ENCODE peak calls at places on chromosomes 11 and 22, in ten cellular contexts. One of them, this sample, is unnamed.

GRCh38 chr11:126059238-126059761 is 3.4 kb downstream of the CDON start:
- DNase-seq in hepatic stellate cell: no peak
- DNase-seq in EL: no peak
- DNase-seq in caudate nucleus: no peak
- DNase-seq in endodermal cell: no peak
- DNase-seq in fibroblast of the conjunctiva: no peak
- DNase-seq in AG09319: no peak
- DNase-seq in activated CD8-positive, alpha-beta memory T cell treated with anti-CD3 and anti-CD28 coated beads for 24 hours: no peak
- DNase-seq in GM03348: no peak
- DNase-seq in left colon: no peak
- DNase-seq in this sample: no peak

GRCh38 chr11:12840871-12841516 is 166.8 kb downstream of the TEAD1 start:
- DNase-seq in AG09319: no peak
- DNase-seq in endodermal cell: peak; percentile 50
- DNase-seq in activated CD8-positive, alpha-beta memory T cell treated with anti-CD3 and anti-CD28 coated beads for 24 hours: no peak
- DNase-seq in left colon: no peak
- DNase-seq in hepatic stellate cell: no peak
- DNase-seq in fibroblast of the conjunctiva: no peak
- DNase-seq in caudate nucleus: no peak
- DNase-seq in EL: peak; percentile 61
- DNase-seq in GM03348: no peak
- DNase-seq in this sample: no peak

GRCh38 chr11:38950882-38951281 is 2352.8 kb upstream of the RAG2 start:
- DNase-seq in GM03348: no peak
- DNase-seq in activated CD8-positive, alpha-beta memory T cell treated with anti-CD3 and anti-CD28 coated beads for 24 hours: no peak
- DNase-seq in AG09319: no peak
- DNase-seq in endodermal cell: no peak
- DNase-seq in caudate nucleus: no peak
- DNase-seq in EL: peak; percentile 26
- DNase-seq in left colon: no peak
- DNase-seq in fibroblast of the conjunctiva: no peak
- DNase-seq in hepatic stellate cell: no peak
- DNase-seq in this sample: peak; percentile 24

GRCh38 chr11:34174411-34175041 is 69.1 kb downstream of the NAT10 start:
- DNase-seq in EL: peak; percentile 73
- DNase-seq in hepatic stellate cell: peak; percentile 86
- DNase-seq in GM03348: peak; percentile 95
- DNase-seq in activated CD8-positive, alpha-beta memory T cell treated with anti-CD3 and anti-CD28 coated beads for 24 hours: peak; percentile 92
- DNase-seq in endodermal cell: peak; percentile 96
- DNase-seq in caudate nucleus: peak; percentile 25
- DNase-seq in left colon: peak; percentile 68
- DNase-seq in AG09319: no peak
- DNase-seq in fibroblast of the conjunctiva: peak; percentile 47
- DNase-seq in this sample: peak; percentile 56

GRCh38 chr22:41713004-41713403 is 13.7 kb downstream of the MEI1 start:
- DNase-seq in endodermal cell: no peak
- DNase-seq in GM03348: no peak
- DNase-seq in hepatic stellate cell: no peak
- DNase-seq in EL: no peak
- DNase-seq in caudate nucleus: no peak
- DNase-seq in activated CD8-positive, alpha-beta memory T cell treated with anti-CD3 and anti-CD28 coated beads for 24 hours: no peak
- DNase-seq in fibroblast of the conjunctiva: no peak
- DNase-seq in left colon: no peak
- DNase-seq in AG09319: no peak
- DNase-seq in this sample: no peak

GRCh38 chr22:43338766-43339345 is 4.3 kb downstream of the SCUBE1 start:
- DNase-seq in AG09319: no peak
- DNase-seq in hepatic stellate cell: no peak
- DNase-seq in caudate nucleus: no peak
- DNase-seq in left colon: no peak
- DNase-seq in EL: no peak
- DNase-seq in endodermal cell: no peak
- DNase-seq in fibroblast of the conjunctiva: no peak
- DNase-seq in GM03348: no peak
- DNase-seq in activated CD8-positive, alpha-beta memory T cell treated with anti-CD3 and anti-CD28 coated beads for 24 hours: no peak
- DNase-seq in this sample: no peak

GRCh38 chr11:64850979-64851567 is 6.6 kb upstream of the CDC42BPG start:
- DNase-seq in activated CD8-positive, alpha-beta memory T cell treated with anti-CD3 and anti-CD28 coated beads for 24 hours: no peak
- DNase-seq in left colon: no peak
- DNase-seq in endodermal cell: peak; percentile 80
- DNase-seq in fibroblast of the conjunctiva: no peak
- DNase-seq in AG09319: no peak
- DNase-seq in GM03348: peak; percentile 39
- DNase-seq in caudate nucleus: no peak
- DNase-seq in hepatic stellate cell: no peak
- DNase-seq in EL: peak; percentile 70
- DNase-seq in this sample: peak; percentile 50

GRCh38 chr11:102416974-102417373 is 35.6 kb downstream of the TMEM123 start:
- DNase-seq in caudate nucleus: no peak
- DNase-seq in fibroblast of the conjunctiva: no peak
- DNase-seq in left colon: no peak
- DNase-seq in AG09319: no peak
- DNase-seq in endodermal cell: no peak
- DNase-seq in GM03348: no peak
- DNase-seq in EL: no peak
- DNase-seq in hepatic stellate cell: no peak
- DNase-seq in activated CD8-positive, alpha-beta memory T cell treated with anti-CD3 and anti-CD28 coated beads for 24 hours: no peak
- DNase-seq in this sample: no peak

GRCh38 chr11:26649884-26650283 is 72.0 kb downstream of the SLC5A12 start:
- DNase-seq in AG09319: peak; percentile 38
- DNase-seq in caudate nucleus: no peak
- DNase-seq in fibroblast of the conjunctiva: peak; percentile 78
- DNase-seq in EL: peak; percentile 61
- DNase-seq in activated CD8-positive, alpha-beta memory T cell treated with anti-CD3 and anti-CD28 coated beads for 24 hours: no peak
- DNase-seq in left colon: peak; percentile 56
- DNase-seq in GM03348: peak; percentile 71
- DNase-seq in endodermal cell: peak; percentile 88
- DNase-seq in hepatic stellate cell: peak; percentile 8
- DNase-seq in this sample: peak; percentile 55

GRCh38 chr11:107741044-107741823 is 29.4 kb upstream of the SLN start:
- DNase-seq in AG09319: no peak
- DNase-seq in activated CD8-positive, alpha-beta memory T cell treated with anti-CD3 and anti-CD28 coated beads for 24 hours: no peak
- DNase-seq in GM03348: peak; percentile 23
- DNase-seq in caudate nucleus: no peak
- DNase-seq in EL: peak; percentile 21
- DNase-seq in fibroblast of the conjunctiva: peak; percentile 18
- DNase-seq in endodermal cell: peak; percentile 72
- DNase-seq in hepatic stellate cell: no peak
- DNase-seq in left colon: no peak
- DNase-seq in this sample: no peak

GRCh38 chr11:1574256-1575242 is 2.5 kb upstream of the DUSP8 start:
- DNase-seq in left colon: peak; percentile 73
- DNase-seq in EL: peak; percentile 43
- DNase-seq in fibroblast of the conjunctiva: no peak
- DNase-seq in hepatic stellate cell: peak; percentile 70
- DNase-seq in endodermal cell: peak; percentile 86
- DNase-seq in AG09319: no peak
- DNase-seq in caudate nucleus: no peak
- DNase-seq in activated CD8-positive, alpha-beta memory T cell treated with anti-CD3 and anti-CD28 coated beads for 24 hours: peak; percentile 85
- DNase-seq in GM03348: peak; percentile 90
- DNase-seq in this sample: peak; percentile 49

GRCh38 chr11:112255075-112255739 is 5.5 kb downstream of the PLET1 start:
- DNase-seq in EL: peak; percentile 68
- DNase-seq in AG09319: no peak
- DNase-seq in activated CD8-positive, alpha-beta memory T cell treated with anti-CD3 and anti-CD28 coated beads for 24 hours: no peak
- DNase-seq in caudate nucleus: no peak
- DNase-seq in endodermal cell: no peak
- DNase-seq in hepatic stellate cell: no peak
- DNase-seq in fibroblast of the conjunctiva: peak; percentile 23
- DNase-seq in GM03348: peak; percentile 49
- DNase-seq in left colon: no peak
- DNase-seq in this sample: peak; percentile 89

GRCh38 chr11:44343778-44344424 is 34.0 kb upstream of the ALX4 start:
- DNase-seq in caudate nucleus: no peak
- DNase-seq in left colon: no peak
- DNase-seq in activated CD8-positive, alpha-beta memory T cell treated with anti-CD3 and anti-CD28 coated beads for 24 hours: no peak
- DNase-seq in fibroblast of the conjunctiva: no peak
- DNase-seq in GM03348: no peak
- DNase-seq in EL: no peak
- DNase-seq in AG09319: no peak
- DNase-seq in endodermal cell: no peak
- DNase-seq in hepatic stellate cell: no peak
- DNase-seq in this sample: no peak

GRCh38 chr22:44091021-44091721 is 67.1 kb downstream of the PARVB start:
- DNase-seq in endodermal cell: no peak
- DNase-seq in GM03348: peak; percentile 26
- DNase-seq in hepatic stellate cell: peak; percentile 40
- DNase-seq in activated CD8-positive, alpha-beta memory T cell treated with anti-CD3 and anti-CD28 coated beads for 24 hours: no peak
- DNase-seq in left colon: no peak
- DNase-seq in EL: peak; percentile 8
- DNase-seq in caudate nucleus: no peak
- DNase-seq in AG09319: no peak
- DNase-seq in fibroblast of the conjunctiva: no peak
- DNase-seq in this sample: peak; percentile 12